ENCODE peak calls at places on chromosomes 3 and 15, in ten cellular contexts. U is T follicular helper cell; N is activated CD8-positive, alpha-beta memory T cell treated with anti-CD3 and anti-CD28 coated beads for 24 hours; R is glutamatergic neuron; P is nephron progenitor cell; B is mucosa of gallbladder; I is lower lobe of right lung; J is AG04450; F is KBM-7; S is hypothalamus. M is an unnamed sample.

GRCh38 chr15:40737048-40737447 is 18.0 kb downstream of the RMDN3 start:
- DNase-seq in F (no peak), B (no peak), R (no peak), U (no peak), J (no peak), S (no peak), N (no peak), P (no peak), I (no peak), M (no peak)

GRCh38 chr3:144502398-144502797 is 530.8 kb downstream of the DIPK2A start:
- DNase-seq in I (no peak), R (no peak), F (no peak), U (no peak), B (no peak), N (no peak), P (no peak), S (no peak), J (no peak), M (no peak)

GRCh38 chr15:57503051-57503702 is 88.5 kb upstream of the MYZAP start:
- DNase-seq in U (no peak), B (no peak), R (no peak), I (no peak), J (no peak), S (no peak), N (no peak), F (no peak), P (no peak), M (peak)

GRCh38 chr15:47766406-47766805 is 49.1 kb downstream of the SEMA6D start:
- DNase-seq in B (no peak), N (no peak), F (no peak), J (no peak), S (no peak), R (no peak), I (no peak), U (no peak), P (no peak), M (no peak)

GRCh38 chr3:127729556-127730056 is 56.9 kb downstream of the ABTB1 start:
- DNase-seq in B (no peak), U (no peak), N (no peak), J (no peak), P (no peak), R (peak), I (no peak), F (peak), S (no peak), M (peak)

GRCh38 chr15:91975241-91975978 is 121.9 kb downstream of the SLCO3A1 start:
- DNase-seq in J (no peak), U (no peak), S (no peak), N (no peak), F (no peak), B (no peak), R (no peak), P (no peak), I (no peak), M (no peak)

GRCh38 chr15:65368646-65369045 is 9.2 kb downstream of the IGDCC3 start:
- DNase-seq in S (no peak), B (no peak), F (peak), U (no peak), N (no peak), J (no peak), I (no peak), P (no peak), R (peak), M (no peak)

GRCh38 chr3:60431599-60431958 is 819.7 kb downstream of the FHIT start:
- DNase-seq in F (no peak), N (no peak), B (no peak), R (no peak), S (no peak), U (no peak), P (no peak), J (peak), I (no peak), M (peak)

GRCh38 chr3:99696497-99696896 is 58.1 kb downstream of the COL8A1 start:
- DNase-seq in N (no peak), P (no peak), S (no peak), I (no peak), F (no peak), J (no peak), B (no peak), U (no peak), R (no peak), M (no peak)

GRCh38 chr3:132210476-132211346 is 106.5 kb upstream of the ACP3 start:
- DNase-seq in R (peak), B (peak), J (no peak), U (no peak), I (no peak), S (no peak), F (peak), P (peak), N (no peak), M (no peak)

GRCh38 chr15:50017522-50017921 is 101.5 kb downstream of the ATP8B4 start:
- DNase-seq in P (no peak), S (no peak), B (no peak), N (no peak), I (no peak), F (no peak), R (no peak), U (no peak), J (no peak), M (no peak)

GRCh38 chr3:58779934-58780333 is 113.4 kb upstream of the FAM3D start:
- DNase-seq in J (no peak), U (no peak), S (no peak), F (no peak), N (no peak), B (no peak), P (no peak), R (no peak), I (no peak), M (no peak)

M was measured in K562.